ENCODE peak calls at places on chromosomes 11 and 22, in ten cellular contexts. One of them, this sample, is unnamed.

GRCh38 chr11:69386594-69387408 is 92.8 kb downstream of the MYEOV start:
- DNase-seq in breast epithelium: no peak
- DNase-seq in A172: no peak
- DNase-seq in Ammon's horn: no peak
- DNase-seq in mesendoderm: no peak
- DNase-seq in mammary epithelial cell: no peak
- DNase-seq in fibroblast of villous mesenchyme: no peak
- DNase-seq in stimulated activated naive B cell treated with anti-CD40 and anti-IgM and Interleukin-4, amounts not matched to agents 10 μg/mL and 1 μg/mL and 100 μg/mL, for 72 hours: no peak
- DNase-seq in MCF 10A: no peak
- DNase-seq in progenitor cell of endocrine pancreas: no peak
- DNase-seq in this sample: no peak

GRCh38 chr11:79366218-79366617 is 74.6 kb downstream of the TENM4 start:
- DNase-seq in MCF 10A: peak; percentile 40
- DNase-seq in fibroblast of villous mesenchyme: no peak
- DNase-seq in stimulated activated naive B cell treated with anti-CD40 and anti-IgM and Interleukin-4, amounts not matched to agents 10 μg/mL and 1 μg/mL and 100 μg/mL, for 72 hours: no peak
- DNase-seq in progenitor cell of endocrine pancreas: no peak
- DNase-seq in mammary epithelial cell: peak; percentile 9
- DNase-seq in A172: no peak
- DNase-seq in Ammon's horn: no peak
- DNase-seq in breast epithelium: no peak
- DNase-seq in mesendoderm: peak; percentile 29
- DNase-seq in this sample: no peak

GRCh38 chr11:128956401-128957203 is 13.9 kb upstream of the TP53AIP1 start:
- DNase-seq in mammary epithelial cell: peak; percentile 64
- DNase-seq in stimulated activated naive B cell treated with anti-CD40 and anti-IgM and Interleukin-4, amounts not matched to agents 10 μg/mL and 1 μg/mL and 100 μg/mL, for 72 hours: peak; percentile 9
- DNase-seq in MCF 10A: peak; percentile 81
- DNase-seq in fibroblast of villous mesenchyme: peak; percentile 78
- DNase-seq in A172: peak; percentile 75
- DNase-seq in progenitor cell of endocrine pancreas: no peak
- DNase-seq in breast epithelium: no peak
- DNase-seq in Ammon's horn: peak; percentile 81
- DNase-seq in mesendoderm: peak; percentile 89
- DNase-seq in this sample: peak; percentile 91

GRCh38 chr11:47565340-47566165 is at the start of gene PTPMT1:
- DNase-seq in progenitor cell of endocrine pancreas: peak; percentile 69
- DNase-seq in breast epithelium: peak; percentile 55
- DNase-seq in A172: peak; percentile 40
- DNase-seq in MCF 10A: peak; percentile 50
- DNase-seq in Ammon's horn: peak; percentile 51
- DNase-seq in fibroblast of villous mesenchyme: peak; percentile 72
- DNase-seq in stimulated activated naive B cell treated with anti-CD40 and anti-IgM and Interleukin-4, amounts not matched to agents 10 μg/mL and 1 μg/mL and 100 μg/mL, for 72 hours: peak; percentile 73
- DNase-seq in mesendoderm: peak; percentile 86
- DNase-seq in mammary epithelial cell: peak; percentile 62
- DNase-seq in this sample: peak; percentile 90

GRCh38 chr11:20474176-20474950 is 86.8 kb downstream of the PRMT3 start:
- DNase-seq in mammary epithelial cell: peak; percentile 2
- DNase-seq in Ammon's horn: peak; percentile 47
- DNase-seq in breast epithelium: no peak
- DNase-seq in fibroblast of villous mesenchyme: no peak
- DNase-seq in stimulated activated naive B cell treated with anti-CD40 and anti-IgM and Interleukin-4, amounts not matched to agents 10 μg/mL and 1 μg/mL and 100 μg/mL, for 72 hours: no peak
- DNase-seq in progenitor cell of endocrine pancreas: no peak
- DNase-seq in MCF 10A: peak; percentile 41
- DNase-seq in mesendoderm: peak; percentile 51
- DNase-seq in A172: no peak
- DNase-seq in this sample: no peak

GRCh38 chr22:42327462-42328129 is 57.1 kb upstream of the TCF20 start:
- DNase-seq in breast epithelium: no peak
- DNase-seq in progenitor cell of endocrine pancreas: no peak
- DNase-seq in stimulated activated naive B cell treated with anti-CD40 and anti-IgM and Interleukin-4, amounts not matched to agents 10 μg/mL and 1 μg/mL and 100 μg/mL, for 72 hours: no peak
- DNase-seq in mammary epithelial cell: no peak
- DNase-seq in mesendoderm: no peak
- DNase-seq in MCF 10A: no peak
- DNase-seq in Ammon's horn: no peak
- DNase-seq in A172: no peak
- DNase-seq in fibroblast of villous mesenchyme: no peak
- DNase-seq in this sample: no peak

GRCh38 chr11:88555018-88555828 is 217.7 kb upstream of the CTSC start:
- DNase-seq in stimulated activated naive B cell treated with anti-CD40 and anti-IgM and Interleukin-4, amounts not matched to agents 10 μg/mL and 1 μg/mL and 100 μg/mL, for 72 hours: no peak
- DNase-seq in mesendoderm: peak; percentile 22
- DNase-seq in mammary epithelial cell: peak; percentile 99
- DNase-seq in MCF 10A: peak; percentile 98
- DNase-seq in A172: peak; percentile 92
- DNase-seq in fibroblast of villous mesenchyme: peak; percentile 97
- DNase-seq in breast epithelium: peak; percentile 17
- DNase-seq in Ammon's horn: no peak
- DNase-seq in progenitor cell of endocrine pancreas: no peak
- DNase-seq in this sample: peak; percentile 97

GRCh38 chr22:33659423-33659822 is 260.9 kb downstream of the LARGE1 start:
- DNase-seq in stimulated activated naive B cell treated with anti-CD40 and anti-IgM and Interleukin-4, amounts not matched to agents 10 μg/mL and 1 μg/mL and 100 μg/mL, for 72 hours: no peak
- DNase-seq in mammary epithelial cell: no peak
- DNase-seq in fibroblast of villous mesenchyme: peak; percentile 2
- DNase-seq in progenitor cell of endocrine pancreas: no peak
- DNase-seq in mesendoderm: no peak
- DNase-seq in A172: no peak
- DNase-seq in breast epithelium: peak; percentile 27
- DNase-seq in Ammon's horn: no peak
- DNase-seq in MCF 10A: no peak
- DNase-seq in this sample: peak; percentile 24

GRCh38 chr22:43829448-43829821 is 17.3 kb upstream of the EFCAB6 start:
- DNase-seq in stimulated activated naive B cell treated with anti-CD40 and anti-IgM and Interleukin-4, amounts not matched to agents 10 μg/mL and 1 μg/mL and 100 μg/mL, for 72 hours: no peak
- DNase-seq in MCF 10A: no peak
- DNase-seq in Ammon's horn: no peak
- DNase-seq in fibroblast of villous mesenchyme: no peak
- DNase-seq in A172: no peak
- DNase-seq in mammary epithelial cell: no peak
- DNase-seq in breast epithelium: no peak
- DNase-seq in progenitor cell of endocrine pancreas: no peak
- DNase-seq in mesendoderm: no peak
- DNase-seq in this sample: peak; percentile 78

GRCh38 chr11:79902493-79902892 is 461.7 kb upstream of the TENM4 start:
- DNase-seq in mammary epithelial cell: peak; percentile 51
- DNase-seq in A172: no peak
- DNase-seq in fibroblast of villous mesenchyme: no peak
- DNase-seq in mesendoderm: peak; percentile 8
- DNase-seq in breast epithelium: no peak
- DNase-seq in Ammon's horn: no peak
- DNase-seq in progenitor cell of endocrine pancreas: no peak
- DNase-seq in MCF 10A: peak; percentile 62
- DNase-seq in stimulated activated naive B cell treated with anti-CD40 and anti-IgM and Interleukin-4, amounts not matched to agents 10 μg/mL and 1 μg/mL and 100 μg/mL, for 72 hours: no peak
- DNase-seq in this sample: peak; percentile 44

GRCh38 chr11:16945671-16946469 is 68.3 kb downstream of the PLEKHA7 start:
- DNase-seq in progenitor cell of endocrine pancreas: peak; percentile 30
- DNase-seq in MCF 10A: peak; percentile 76
- DNase-seq in stimulated activated naive B cell treated with anti-CD40 and anti-IgM and Interleukin-4, amounts not matched to agents 10 μg/mL and 1 μg/mL and 100 μg/mL, for 72 hours: peak; percentile 64
- DNase-seq in mesendoderm: peak; percentile 79
- DNase-seq in breast epithelium: peak; percentile 72
- DNase-seq in A172: peak; percentile 76
- DNase-seq in fibroblast of villous mesenchyme: peak; percentile 52
- DNase-seq in Ammon's horn: peak; percentile 88
- DNase-seq in mammary epithelial cell: peak; percentile 65
- DNase-seq in this sample: peak; percentile 67

GRCh38 chr11:64356498-64357411 is 2.2 kb upstream of the RPS6KA4 start:
- DNase-seq in breast epithelium: no peak
- DNase-seq in stimulated activated naive B cell treated with anti-CD40 and anti-IgM and Interleukin-4, amounts not matched to agents 10 μg/mL and 1 μg/mL and 100 μg/mL, for 72 hours: no peak
- DNase-seq in mammary epithelial cell: no peak
- DNase-seq in mesendoderm: peak; percentile 94
- DNase-seq in MCF 10A: peak; percentile 52
- DNase-seq in fibroblast of villous mesenchyme: peak; percentile 43
- DNase-seq in Ammon's horn: no peak
- DNase-seq in A172: peak; percentile 57
- DNase-seq in progenitor cell of endocrine pancreas: no peak
- DNase-seq in this sample: peak; percentile 52

GRCh38 chr11:61716478-61717285 is 35.8 kb upstream of the MYRF start:
- DNase-seq in progenitor cell of endocrine pancreas: no peak
- DNase-seq in mesendoderm: peak; percentile 61
- DNase-seq in fibroblast of villous mesenchyme: no peak
- DNase-seq in A172: no peak
- DNase-seq in stimulated activated naive B cell treated with anti-CD40 and anti-IgM and Interleukin-4, amounts not matched to agents 10 μg/mL and 1 μg/mL and 100 μg/mL, for 72 hours: no peak
- DNase-seq in mammary epithelial cell: no peak
- DNase-seq in MCF 10A: no peak
- DNase-seq in Ammon's horn: no peak
- DNase-seq in breast epithelium: no peak
- DNase-seq in this sample: no peak

GRCh38 chr11:71286701-71287643 is 34.6 kb upstream of the SHANK2 start:
- DNase-seq in MCF 10A: peak; percentile 74
- DNase-seq in stimulated activated naive B cell treated with anti-CD40 and anti-IgM and Interleukin-4, amounts not matched to agents 10 μg/mL and 1 μg/mL and 100 μg/mL, for 72 hours: no peak
- DNase-seq in A172: peak; percentile 93
- DNase-seq in progenitor cell of endocrine pancreas: no peak
- DNase-seq in mesendoderm: no peak
- DNase-seq in breast epithelium: peak; percentile 91
- DNase-seq in Ammon's horn: peak; percentile 64
- DNase-seq in fibroblast of villous mesenchyme: peak; percentile 82
- DNase-seq in mammary epithelial cell: peak; percentile 95
- DNase-seq in this sample: peak; percentile 84

GRCh38 chr11:35994421-35994820 is 50.6 kb downstream of the LDLRAD3 start:
- DNase-seq in mammary epithelial cell: no peak
- DNase-seq in fibroblast of villous mesenchyme: no peak
- DNase-seq in progenitor cell of endocrine pancreas: no peak
- DNase-seq in mesendoderm: no peak
- DNase-seq in A172: no peak
- DNase-seq in breast epithelium: no peak
- DNase-seq in Ammon's horn: no peak
- DNase-seq in stimulated activated naive B cell treated with anti-CD40 and anti-IgM and Interleukin-4, amounts not matched to agents 10 μg/mL and 1 μg/mL and 100 μg/mL, for 72 hours: no peak
- DNase-seq in MCF 10A: no peak
- DNase-seq in this sample: no peak

GRCh38 chr11:17596711-17597110 is 49.7 kb downstream of the OTOG start:
- DNase-seq in progenitor cell of endocrine pancreas: no peak
- DNase-seq in fibroblast of villous mesenchyme: no peak
- DNase-seq in breast epithelium: no peak
- DNase-seq in stimulated activated naive B cell treated with anti-CD40 and anti-IgM and Interleukin-4, amounts not matched to agents 10 μg/mL and 1 μg/mL and 100 μg/mL, for 72 hours: no peak
- DNase-seq in mammary epithelial cell: no peak
- DNase-seq in A172: no peak
- DNase-seq in mesendoderm: no peak
- DNase-seq in Ammon's horn: no peak
- DNase-seq in MCF 10A: no peak
- DNase-seq in this sample: no peak

GRCh38 chr11:62552931-62553838 is 6.6 kb upstream of the AHNAK start:
- DNase-seq in MCF 10A: peak; percentile 93
- DNase-seq in breast epithelium: peak; percentile 92
- DNase-seq in Ammon's horn: peak; percentile 73
- DNase-seq in fibroblast of villous mesenchyme: peak; percentile 93
- DNase-seq in mesendoderm: peak; percentile 97
- DNase-seq in A172: peak; percentile 99
- DNase-seq in mammary epithelial cell: peak; percentile 93
- DNase-seq in progenitor cell of endocrine pancreas: no peak
- DNase-seq in stimulated activated naive B cell treated with anti-CD40 and anti-IgM and Interleukin-4, amounts not matched to agents 10 μg/mL and 1 μg/mL and 100 μg/mL, for 72 hours: no peak
- DNase-seq in this sample: peak; percentile 95

GRCh38 chr11:1930448-1930802 is 10.9 kb downstream of the TNNT3 start:
- DNase-seq in Ammon's horn: peak; percentile 20
- DNase-seq in fibroblast of villous mesenchyme: no peak
- DNase-seq in mesendoderm: no peak
- DNase-seq in breast epithelium: no peak
- DNase-seq in progenitor cell of endocrine pancreas: no peak
- DNase-seq in stimulated activated naive B cell treated with anti-CD40 and anti-IgM and Interleukin-4, amounts not matched to agents 10 μg/mL and 1 μg/mL and 100 μg/mL, for 72 hours: no peak
- DNase-seq in mammary epithelial cell: no peak
- DNase-seq in MCF 10A: no peak
- DNase-seq in A172: no peak
- DNase-seq in this sample: no peak

GRCh38 chr11:18720811-18721575 is 5.0 kb downstream of the IGSF22 start:
- DNase-seq in breast epithelium: peak; percentile 76
- DNase-seq in MCF 10A: no peak
- DNase-seq in mammary epithelial cell: peak; percentile 33
- DNase-seq in progenitor cell of endocrine pancreas: peak; percentile 62
- DNase-seq in Ammon's horn: peak; percentile 86
- DNase-seq in A172: no peak
- DNase-seq in mesendoderm: peak; percentile 94
- DNase-seq in stimulated activated naive B cell treated with anti-CD40 and anti-IgM and Interleukin-4, amounts not matched to agents 10 μg/mL and 1 μg/mL and 100 μg/mL, for 72 hours: peak; percentile 54
- DNase-seq in fibroblast of villous mesenchyme: peak; percentile 48
- DNase-seq in this sample: peak; percentile 90

GRCh38 chr22:29972121-29972520 is 89.1 kb downstream of the MTMR3 start:
- DNase-seq in Ammon's horn: peak; percentile 40
- DNase-seq in progenitor cell of endocrine pancreas: no peak
- DNase-seq in breast epithelium: no peak
- DNase-seq in stimulated activated naive B cell treated with anti-CD40 and anti-IgM and Interleukin-4, amounts not matched to agents 10 μg/mL and 1 μg/mL and 100 μg/mL, for 72 hours: no peak
- DNase-seq in fibroblast of villous mesenchyme: no peak
- DNase-seq in A172: no peak
- DNase-seq in mammary epithelial cell: no peak
- DNase-seq in mesendoderm: no peak
- DNase-seq in MCF 10A: no peak
- DNase-seq in this sample: no peak

GRCh38 chr22:46421272-46421671 is 85.8 kb downstream of the TRMU start:
- DNase-seq in MCF 10A: no peak
- DNase-seq in Ammon's horn: no peak
- DNase-seq in A172: no peak
- DNase-seq in mesendoderm: no peak
- DNase-seq in mammary epithelial cell: no peak
- DNase-seq in progenitor cell of endocrine pancreas: no peak
- DNase-seq in breast epithelium: no peak
- DNase-seq in stimulated activated naive B cell treated with anti-CD40 and anti-IgM and Interleukin-4, amounts not matched to agents 10 μg/mL and 1 μg/mL and 100 μg/mL, for 72 hours: peak; percentile 47
- DNase-seq in fibroblast of villous mesenchyme: no peak
- DNase-seq in this sample: no peak

GRCh38 chr11:4607782-4608666 is at the start of gene TRIM68:
- DNase-seq in stimulated activated naive B cell treated with anti-CD40 and anti-IgM and Interleukin-4, amounts not matched to agents 10 μg/mL and 1 μg/mL and 100 μg/mL, for 72 hours: peak; percentile 96
- DNase-seq in mesendoderm: peak; percentile 98
- DNase-seq in Ammon's horn: peak; percentile 98
- DNase-seq in breast epithelium: peak; percentile 93
- DNase-seq in A172: peak; percentile 94
- DNase-seq in fibroblast of villous mesenchyme: peak; percentile 95
- DNase-seq in progenitor cell of endocrine pancreas: peak; percentile 92
- DNase-seq in MCF 10A: peak; percentile 96
- DNase-seq in mammary epithelial cell: peak; percentile 94
- DNase-seq in this sample: peak; percentile 98

GRCh38 chr22:47806894-47807293 is 1044.4 kb downstream of the TBC1D22A start:
- DNase-seq in MCF 10A: no peak
- DNase-seq in stimulated activated naive B cell treated with anti-CD40 and anti-IgM and Interleukin-4, amounts not matched to agents 10 μg/mL and 1 μg/mL and 100 μg/mL, for 72 hours: no peak
- DNase-seq in Ammon's horn: no peak
- DNase-seq in breast epithelium: peak; percentile 3
- DNase-seq in mesendoderm: no peak
- DNase-seq in A172: no peak
- DNase-seq in progenitor cell of endocrine pancreas: no peak
- DNase-seq in fibroblast of villous mesenchyme: no peak
- DNase-seq in mammary epithelial cell: no peak
- DNase-seq in this sample: no peak

GRCh38 chr11:111167666-111168065 is 77.9 kb upstream of the POU2AF2 start:
- DNase-seq in mesendoderm: no peak
- DNase-seq in progenitor cell of endocrine pancreas: no peak
- DNase-seq in fibroblast of villous mesenchyme: no peak
- DNase-seq in Ammon's horn: no peak
- DNase-seq in breast epithelium: no peak
- DNase-seq in A172: no peak
- DNase-seq in mammary epithelial cell: no peak
- DNase-seq in stimulated activated naive B cell treated with anti-CD40 and anti-IgM and Interleukin-4, amounts not matched to agents 10 μg/mL and 1 μg/mL and 100 μg/mL, for 72 hours: no peak
- DNase-seq in MCF 10A: no peak
- DNase-seq in this sample: no peak

GRCh38 chr11:114247070-114247789 is 49.0 kb upstream of the NNMT start:
- DNase-seq in mammary epithelial cell: no peak
- DNase-seq in mesendoderm: no peak
- DNase-seq in Ammon's horn: no peak
- DNase-seq in A172: no peak
- DNase-seq in fibroblast of villous mesenchyme: no peak
- DNase-seq in MCF 10A: no peak
- DNase-seq in stimulated activated naive B cell treated with anti-CD40 and anti-IgM and Interleukin-4, amounts not matched to agents 10 μg/mL and 1 μg/mL and 100 μg/mL, for 72 hours: no peak
- DNase-seq in breast epithelium: no peak
- DNase-seq in progenitor cell of endocrine pancreas: no peak
- DNase-seq in this sample: no peak

GRCh38 chr11:497565-498296 is 9.3 kb downstream of the RNH1 start:
- DNase-seq in fibroblast of villous mesenchyme: no peak
- DNase-seq in breast epithelium: no peak
- DNase-seq in mesendoderm: no peak
- DNase-seq in stimulated activated naive B cell treated with anti-CD40 and anti-IgM and Interleukin-4, amounts not matched to agents 10 μg/mL and 1 μg/mL and 100 μg/mL, for 72 hours: no peak
- DNase-seq in mammary epithelial cell: no peak
- DNase-seq in MCF 10A: no peak
- DNase-seq in progenitor cell of endocrine pancreas: no peak
- DNase-seq in A172: no peak
- DNase-seq in Ammon's horn: peak; percentile 4
- DNase-seq in this sample: no peak

GRCh38 chr22:48754611-48755331 is 1072.9 kb downstream of the BRD1 start:
- DNase-seq in A172: no peak
- DNase-seq in MCF 10A: no peak
- DNase-seq in breast epithelium: peak; percentile 3
- DNase-seq in progenitor cell of endocrine pancreas: no peak
- DNase-seq in stimulated activated naive B cell treated with anti-CD40 and anti-IgM and Interleukin-4, amounts not matched to agents 10 μg/mL and 1 μg/mL and 100 μg/mL, for 72 hours: no peak
- DNase-seq in Ammon's horn: no peak
- DNase-seq in mesendoderm: no peak
- DNase-seq in fibroblast of villous mesenchyme: no peak
- DNase-seq in mammary epithelial cell: no peak
- DNase-seq in this sample: no peak

GRCh38 chr11:76323804-76324203 is 57.1 kb downstream of the THAP12 start:
- DNase-seq in MCF 10A: no peak
- DNase-seq in Ammon's horn: no peak
- DNase-seq in progenitor cell of endocrine pancreas: no peak
- DNase-seq in A172: no peak
- DNase-seq in stimulated activated naive B cell treated with anti-CD40 and anti-IgM and Interleukin-4, amounts not matched to agents 10 μg/mL and 1 μg/mL and 100 μg/mL, for 72 hours: no peak
- DNase-seq in mammary epithelial cell: no peak
- DNase-seq in fibroblast of villous mesenchyme: no peak
- DNase-seq in breast epithelium: no peak
- DNase-seq in mesendoderm: no peak
- DNase-seq in this sample: no peak

This sample was measured in adipocyte.